ENCODE peak calls at places on chromosome 1, in ten cellular contexts. X, Y, U, W, H, D, A, R, G and S are unnamed samples.

GRCh38 chr1:114428083-114428754 is 82.8 kb downstream of the TRIM33 start:
- DNase-seq in X (peak; percentile 37), Y (peak; percentile 29), U (peak; percentile 18), W (no peak), H (peak; percentile 1), D (peak; percentile 22), A (no peak), R (peak; percentile 7), G (no peak), S (peak; percentile 34)

GRCh38 chr1:32706491-32706890 is 3.9 kb upstream of the SYNC start:
- DNase-seq in X (no peak), Y (no peak), U (no peak), W (no peak), H (no peak), D (no peak), A (no peak), R (no peak), G (no peak), S (no peak)

GRCh38 chr1:15885701-15886612 is 38.5 kb downstream of the SPEN start:
- DNase-seq in X (peak; percentile 86), Y (peak; percentile 96), U (peak; percentile 81), W (peak; percentile 89), H (peak; percentile 69), D (peak; percentile 83), A (peak; percentile 94), R (no peak), G (no peak), S (peak; percentile 95)

GRCh38 chr1:6517435-6517851 is 26.0 kb upstream of the PLEKHG5 start:
- DNase-seq in X (peak; percentile 38), Y (no peak), U (peak; percentile 12), W (no peak), H (no peak), D (no peak), A (no peak), R (no peak), G (no peak), S (peak; percentile 79)

GRCh38 chr1:153818876-153819275 is 43.7 kb downstream of the SLC27A3 start:
- DNase-seq in X (no peak), Y (no peak), U (no peak), W (no peak), H (no peak), D (no peak), A (no peak), R (no peak), G (no peak), S (no peak)

GRCh38 chr1:206859082-206859491 is 6.3 kb upstream of the IL20 start:
- DNase-seq in X (no peak), Y (no peak), U (peak; percentile 83), W (no peak), H (no peak), D (no peak), A (no peak), R (peak; percentile 17), G (no peak), S (no peak)

GRCh38 chr1:84370831-84371394 is 27.4 kb upstream of the DNASE2B start:
- DNase-seq in X (peak; percentile 88), Y (peak; percentile 84), U (peak; percentile 55), W (peak; percentile 75), H (no peak), D (no peak), A (peak; percentile 84), R (no peak), G (no peak), S (peak; percentile 53)

GRCh38 chr1:60547821-60548220 is 474.3 kb upstream of the C1orf87 start:
- DNase-seq in X (no peak), Y (no peak), U (no peak), W (no peak), H (no peak), D (no peak), A (no peak), R (no peak), G (no peak), S (no peak)